ENCODE peak calls at places on chromosomes 2 and 18, in six cellular contexts. Y is fibroblast of mammary gland; M is A549; V is CD4-positive, alpha-beta T cell; E is sigmoid colon; B is endothelial cell. G is an unnamed sample.

GRCh38 chr2:234203135-234203984 is 152.9 kb downstream of the SPP2 start:
- DNase-seq in V (no peak), B (no peak), E (no peak), Y (peak; percentile 98), M (peak; percentile 78), G (no peak)

GRCh38 chr2:4903676-4904348 is 788.4 kb upstream of the SOX11 start:
- DNase-seq in V (no peak), Y (no peak), E (no peak), M (no peak), B (no peak), G (no peak)

GRCh38 chr18:74597662-74598349 is at the start of gene ZNF407:
- DNase-seq in V (peak; percentile 84), M (peak; percentile 57), B (peak; percentile 84), E (peak; percentile 93), Y (peak; percentile 90), G (peak; percentile 85)

GRCh38 chr2:11899264-11899818 is 152.9 kb downstream of the LPIN1 start:
- DNase-seq in Y (peak; percentile 88), B (no peak), M (no peak), E (no peak), V (no peak), G (no peak)

GRCh38 chr2:204108301-204108700 is 171.7 kb downstream of the ICOS start:
- DNase-seq in M (peak; percentile 16), B (peak; percentile 41), V (peak; percentile 33), E (no peak), Y (peak; percentile 28), G (no peak)

GRCh38 chr2:216918088-216918680 is 58.3 kb upstream of the TNP1 start:
- DNase-seq in M (peak; percentile 11), E (no peak), Y (peak; percentile 91), B (no peak), V (no peak), G (no peak)

GRCh38 chr2:8424997-8425900 is 256.6 kb upstream of the ID2 start:
- DNase-seq in V (no peak), Y (no peak), E (peak; percentile 44), M (no peak), B (no peak), G (no peak)

GRCh38 chr2:26605195-26605968 is 35.8 kb downstream of the CIB4 start:
- DNase-seq in V (peak; percentile 14), M (peak; percentile 73), B (peak; percentile 56), E (peak; percentile 53), Y (peak; percentile 66), G (no peak)

GRCh38 chr2:8684885-8685696 is 3.2 kb downstream of the ID2 start:
- DNase-seq in B (peak; percentile 46), Y (no peak), E (peak; percentile 83), V (peak; percentile 10), M (peak; percentile 38), G (peak; percentile 30)

GRCh38 chr2:172995323-172996244 is 80.1 kb upstream of the MAP3K20 start:
- DNase-seq in Y (peak; percentile 83), E (no peak), V (no peak), B (no peak), M (peak; percentile 51), G (no peak)

GRCh38 chr2:149467461-149467860 is 120.1 kb downstream of the MMADHC start:
- DNase-seq in V (no peak), Y (no peak), E (no peak), B (no peak), M (no peak), G (no peak)

DNA sequence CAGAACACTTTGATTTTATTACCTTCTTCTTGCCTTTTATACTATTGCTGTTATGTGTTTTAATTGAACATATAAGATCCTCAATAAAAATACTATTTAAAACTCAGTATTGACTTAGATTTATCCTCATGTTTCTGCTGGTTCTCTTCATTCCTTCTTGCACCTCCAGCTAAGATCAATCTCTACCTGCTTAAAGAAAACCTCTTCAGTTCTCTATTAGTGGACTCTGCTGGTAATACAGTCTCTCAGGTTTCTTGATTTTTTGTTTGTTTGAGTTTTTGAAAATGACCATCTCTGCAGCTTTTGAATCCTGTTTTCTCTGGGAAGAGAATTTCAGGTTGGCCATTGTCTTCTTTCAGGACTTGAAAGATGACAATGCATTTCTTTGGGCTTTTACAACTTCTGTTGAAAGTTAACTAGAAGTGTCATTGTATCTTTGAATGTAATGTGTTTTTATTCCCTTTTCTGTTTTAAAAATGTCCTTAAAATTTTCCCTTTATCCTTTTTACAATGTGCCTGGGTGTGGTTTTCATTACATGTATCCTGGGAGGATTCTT is 29.8 kb upstream of the TMEM131 start:
- DNase-seq in M (no peak), E (no peak), V (no peak), Y (no peak), B (no peak), G (no peak)
- TF ChIP-seq CTCF in M (no peak), E (no peak), V (no peak), Y (no peak), B (no peak), G (no peak)

DNA sequence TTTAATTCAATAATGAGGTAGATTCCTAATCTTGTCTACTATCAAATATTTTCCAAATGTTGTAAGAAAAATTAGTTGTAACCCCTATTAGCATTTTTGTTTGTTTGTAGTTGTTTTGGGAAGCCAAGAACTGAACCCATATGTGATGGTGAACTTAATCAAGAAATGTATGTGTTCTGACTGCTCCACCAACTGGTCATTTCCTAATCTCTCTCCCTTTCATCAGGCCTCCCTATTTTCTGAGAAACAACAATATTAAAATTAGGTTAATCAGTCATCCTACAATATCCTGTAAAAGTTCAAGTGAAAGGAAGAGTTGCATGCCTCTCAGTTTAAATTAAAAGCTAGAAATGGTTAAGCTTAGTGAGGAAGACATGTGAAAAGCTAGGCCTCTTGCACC is 504.0 kb downstream of the EPHA4 start:
- DNase-seq in E (no peak), V (no peak), M (no peak), Y (no peak), B (no peak), G (no peak)
- TF ChIP-seq CTCF in E (no peak), V (no peak), M (no peak), Y (no peak), B (no peak), G (no peak)

GRCh38 chr2:239819974-239820555 is 205.1 kb downstream of the NDUFA10 start:
- DNase-seq in B (no peak), M (no peak), V (no peak), Y (peak; percentile 7), E (peak; percentile 61), G (no peak)
- TF ChIP-seq CTCF in B (no peak), M (no peak), V (no peak), Y (no peak), E (no peak), G (no peak)

DNA sequence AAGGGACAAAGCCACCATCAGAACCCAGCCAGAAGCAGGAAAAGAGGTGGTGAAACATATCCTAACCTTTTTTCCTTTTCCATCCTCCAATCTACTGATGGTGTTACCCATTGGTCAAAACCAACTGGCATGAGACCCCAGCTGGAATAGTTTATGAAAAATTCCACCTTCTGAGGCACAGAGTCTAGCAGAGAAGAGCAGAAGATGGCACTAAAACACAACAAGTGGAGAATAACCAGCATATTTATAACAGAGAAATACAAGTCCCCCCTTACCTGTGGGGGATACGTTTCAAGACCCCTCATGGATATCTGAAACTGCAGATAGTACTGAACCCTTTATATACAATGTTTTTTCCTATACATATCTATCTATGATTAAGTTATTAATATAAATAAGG is 4.9 kb upstream of the INPP1 start:
- DNase-seq in B (no peak), E (no peak), M (no peak), V (no peak), Y (no peak), G (no peak)
- TF ChIP-seq CTCF in B (no peak), E (no peak), M (peak; percentile 23), V (peak; percentile 40), Y (no peak), G (no peak)

GRCh38 chr2:127649684-127650040 is 3.7 kb downstream of the GPR17 start:
- DNase-seq in M (peak; percentile 54), E (peak; percentile 94), B (peak; percentile 94), V (peak; percentile 81), Y (peak; percentile 81), G (peak; percentile 68)
- TF ChIP-seq CTCF in M (peak; percentile 86), E (no peak), B (peak; percentile 91), V (peak; percentile 88), Y (peak; percentile 81), G (no peak)

DNA sequence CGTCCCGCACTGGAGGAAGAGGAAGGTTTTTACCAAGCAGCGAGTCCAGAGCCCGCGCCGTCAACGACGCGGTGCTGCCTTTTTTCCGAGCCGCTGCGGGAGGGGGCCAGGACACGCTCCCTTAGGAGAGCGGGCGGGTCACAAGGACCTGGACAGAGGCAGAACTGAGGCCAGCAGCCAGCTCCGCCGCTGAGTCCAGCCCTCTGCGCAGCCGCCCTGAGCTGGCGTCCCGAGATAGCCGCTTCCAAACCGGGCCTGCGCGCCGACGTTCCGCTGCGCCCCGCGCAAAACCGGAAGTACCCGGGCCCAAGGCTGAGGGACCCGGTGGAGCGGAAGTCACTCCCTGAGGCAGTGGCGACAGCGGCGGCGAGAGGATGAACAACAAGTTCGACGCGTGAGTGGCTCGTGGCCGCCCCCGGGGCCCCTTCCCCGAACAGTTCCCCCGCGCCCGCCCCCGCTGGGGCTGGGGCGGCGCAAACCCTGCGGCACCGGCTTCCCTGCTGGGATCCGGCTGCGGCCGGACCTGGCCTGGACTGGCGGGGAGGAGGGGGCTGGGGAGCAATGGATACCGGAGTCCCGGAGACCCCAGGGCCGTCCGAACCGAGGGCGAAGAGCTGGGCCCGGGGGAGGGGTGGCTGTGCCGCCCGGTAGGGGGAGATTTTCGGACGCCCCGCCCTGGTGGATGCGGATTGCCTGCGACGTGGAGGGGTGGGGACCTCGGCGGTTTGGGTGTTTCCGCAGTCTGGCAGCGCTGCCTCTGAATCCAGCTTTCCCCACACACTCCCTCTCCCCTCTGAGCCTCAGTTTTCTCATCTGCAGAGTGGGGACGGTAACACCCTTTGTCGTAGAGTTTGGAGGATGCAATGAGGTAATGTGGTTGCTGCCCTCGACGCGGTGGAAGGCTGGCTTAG is at the start of the genes EIF4E2 and TIGD1:
- DNase-seq in V (peak; percentile 90), Y (peak; percentile 89), M (peak; percentile 98), B (peak; percentile 92), E (peak; percentile 96), G (peak; percentile 86)
- TF ChIP-seq CTCF in V (peak; percentile 62), Y (no peak), M (no peak), B (peak; percentile 53), E (no peak), G (no peak)

DNA sequence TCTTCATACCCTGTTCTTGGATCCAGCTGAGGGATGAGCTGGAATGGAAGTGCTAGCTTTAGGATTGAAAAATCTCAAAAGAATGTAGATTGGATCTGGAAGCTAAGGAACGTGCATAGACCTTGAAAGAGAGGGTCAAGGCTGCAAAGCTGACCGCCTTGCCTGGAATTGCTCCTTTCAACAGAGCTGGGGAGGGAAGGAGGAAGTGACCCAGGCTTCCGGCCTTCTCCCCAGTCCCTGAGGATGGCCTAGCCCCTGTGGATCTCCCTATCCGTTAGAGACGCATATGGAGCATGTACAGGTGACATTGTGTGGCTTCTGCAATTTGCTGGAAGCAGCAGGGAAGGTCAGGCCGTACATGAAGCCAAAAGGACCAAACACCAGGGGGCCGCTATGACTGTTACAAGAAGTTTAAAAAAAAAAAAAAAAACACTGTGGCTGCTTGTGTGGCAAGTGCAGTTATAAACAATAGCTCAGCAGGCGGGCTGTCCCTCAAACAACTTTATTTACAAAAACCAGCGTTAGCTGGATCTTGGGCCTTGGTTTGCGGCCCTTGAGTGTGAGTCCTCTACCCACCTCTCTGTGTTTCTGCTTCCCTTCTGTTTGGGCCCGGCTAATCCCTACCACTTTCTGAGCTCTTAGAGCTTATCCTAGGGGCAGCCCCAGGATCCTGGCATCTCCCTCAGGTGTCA is 227.6 kb downstream of the SEPTIN10 start:
- DNase-seq in B (no peak), Y (no peak), E (peak; percentile 48), V (no peak), M (no peak), G (no peak)
- TF ChIP-seq CTCF in B (no peak), Y (no peak), E (no peak), V (no peak), M (no peak), G (no peak)

GRCh38 chr2:76197842-76198448 is 487.2 kb upstream of the GCFC2 start:
- DNase-seq in Y (peak; percentile 69), E (peak; percentile 68), M (no peak), V (peak; percentile 1), B (peak; percentile 75), G (no peak)
- TF ChIP-seq CTCF in Y (peak; percentile 70), E (no peak), M (peak; percentile 56), V (peak; percentile 62), B (peak; percentile 93), G (peak; percentile 88)

GRCh38 chr2:157307021-157307420 is 18.6 kb downstream of the ERMN start:
- DNase-seq in E (no peak), V (no peak), Y (no peak), M (no peak), B (no peak), G (no peak)
- TF ChIP-seq CTCF in E (no peak), V (no peak), Y (peak; percentile 29), M (no peak), B (peak; percentile 32), G (no peak)